ENCODE peak calls at places on chromosome 2, in five cellular contexts. E is fibroblast of pulmonary artery, X is iPS-NIHi11, K is amniotic epithelial cell, Y is coronary artery. O is an unnamed sample.

GRCh38 chr2:83826601-83827000 is 632.5 kb downstream of the SUCLG1 start:
- DNase-seq in E (no peak), X (no peak), K (no peak), Y (no peak), O (no peak)

GRCh38 chr2:32849456-32850194 is 97.1 kb upstream of the LTBP1 start:
- DNase-seq in E (no peak), X (no peak), K (no peak), Y (no peak), O (no peak)

GRCh38 chr2:212034841-212035585 is 503.6 kb downstream of the ERBB4 start:
- DNase-seq in E (no peak), X (no peak), K (no peak), Y (no peak), O (no peak)

GRCh38 chr2:156437272-156437671 is 1.1 kb downstream of the GPD2 start:
- DNase-seq in E (peak), X (no peak), K (peak), Y (no peak), O (no peak)

GRCh38 chr2:74835831-74836674 is 2.1 kb downstream of the HK2 start:
- DNase-seq in E (peak), X (peak), K (no peak), Y (no peak), O (peak)

GRCh38 chr2:212005077-212005671 is 533.4 kb downstream of the ERBB4 start:
- DNase-seq in E (peak), X (peak), K (peak), Y (no peak), O (peak)

GRCh38 chr2:221423212-221423804 is 148.8 kb downstream of the EPHA4 start:
- DNase-seq in E (peak), X (no peak), K (no peak), Y (no peak), O (no peak)

GRCh38 chr2:23912054-23912453 is 14.9 kb downstream of the ATAD2B start:
- DNase-seq in E (no peak), X (no peak), K (peak), Y (no peak), O (no peak)

GRCh38 chr2:128534688-128535392 is 216.2 kb upstream of the HS6ST1 start:
- DNase-seq in E (no peak), X (no peak), K (no peak), Y (no peak), O (no peak)

GRCh38 chr2:2060431-2060830 is 270.6 kb downstream of the MYT1L start:
- DNase-seq in E (no peak), X (no peak), K (no peak), Y (no peak), O (no peak)

GRCh38 chr2:50438293-50438692 is 593.6 kb downstream of the NRXN1 start:
- DNase-seq in E (no peak), X (no peak), K (no peak), Y (no peak), O (no peak)

GRCh38 chr2:224022474-224022873 is 16.6 kb downstream of the SERPINE2 start:
- DNase-seq in E (no peak), X (no peak), K (no peak), Y (no peak), O (no peak)

GRCh38 chr2:239300871-239301742 is 99.7 kb downstream of the HDAC4 start:
- DNase-seq in E (no peak), X (no peak), K (no peak), Y (peak), O (no peak)

GRCh38 chr2:88856409-88857135 is 165.1 kb downstream of the RPIA start:
- DNase-seq in E (no peak), X (no peak), K (no peak), Y (no peak), O (no peak)

GRCh38 chr2:102488063-102488462 is 15.0 kb downstream of the SLC9A4 start:
- DNase-seq in E (peak), X (peak), K (peak), Y (no peak), O (peak)

GRCh38 chr2:29130295-29130694 is 15.1 kb downstream of the CLIP4 start:
- DNase-seq in E (peak), X (no peak), K (peak), Y (no peak), O (peak)

GRCh38 chr2:150327546-150328495 is 159.6 kb downstream of the RND3 start:
- DNase-seq in E (no peak), X (peak), K (no peak), Y (no peak), O (no peak)

GRCh38 chr2:6054394-6054732 is 362.2 kb downstream of the SOX11 start:
- DNase-seq in E (no peak), X (no peak), K (no peak), Y (no peak), O (no peak)

GRCh38 chr2:196821195-196821594 is 12.0 kb upstream of the C2orf66 start:
- DNase-seq in E (peak), X (no peak), K (peak), Y (no peak), O (no peak)

GRCh38 chr2:30267161-30267568 is 35.8 kb downstream of the LBH start:
- DNase-seq in E (no peak), X (no peak), K (no peak), Y (peak), O (no peak)

GRCh38 chr2:74548919-74549684 is 4.6 kb downstream of the LOXL3 start:
- DNase-seq in E (no peak), X (peak), K (peak), Y (peak), O (peak)

GRCh38 chr2:31090188-31090587 is 48.1 kb downstream of the GALNT14 start:
- DNase-seq in E (no peak), X (no peak), K (no peak), Y (no peak), O (no peak)

GRCh38 chr2:140658766-140659165 is 1472.0 kb downstream of the LRP1B start:
- DNase-seq in E (no peak), X (no peak), K (no peak), Y (no peak), O (no peak)

GRCh38 chr2:142220901-142221300 is 90.1 kb upstream of the LRP1B start:
- DNase-seq in E (peak), X (no peak), K (peak), Y (no peak), O (no peak)

GRCh38 chr2:106341666-106342065 is 126.5 kb downstream of the RGPD3 start:
- DNase-seq in E (no peak), X (no peak), K (no peak), Y (no peak), O (no peak)

GRCh38 chr2:159118115-159118858 is 149.8 kb downstream of the TANC1 start:
- DNase-seq in E (peak), X (peak), K (peak), Y (peak), O (peak)